ENCODE peak calls at places on chromosomes 7 and 10, in seven cellular contexts. One of them, this sample, is unnamed. For H3K36me3 and H3K4me1, the result is how much of the 10 kb centered on the place peaks cover.

GRCh38 chr10:113333313-113333712 is 219.5 kb upstream of the HABP2 start:
- DNase-seq in testis: no peak
- DNase-seq in right lobe of liver: no peak
- DNase-seq in gastrocnemius medialis: no peak
- DNase-seq in NT2/D1: no peak
- DNase-seq in tibial artery: no peak
- DNase-seq in PC-3: no peak
- DNase-seq in this sample: no peak

GRCh38 chr10:96850825-96851224 is 18.7 kb downstream of the LCOR start:
- DNase-seq in testis: no peak
- DNase-seq in right lobe of liver: no peak
- DNase-seq in gastrocnemius medialis: no peak
- DNase-seq in NT2/D1: no peak
- DNase-seq in tibial artery: no peak
- DNase-seq in PC-3: peak
- DNase-seq in this sample: no peak

GRCh38 chr7:98222533-98223195 is 11.4 kb downstream of the BHLHA15 start:
- DNase-seq in testis: no peak
- DNase-seq in right lobe of liver: no peak
- DNase-seq in gastrocnemius medialis: no peak
- DNase-seq in NT2/D1: no peak
- DNase-seq in tibial artery: no peak
- DNase-seq in PC-3: no peak
- DNase-seq in this sample: no peak

GRCh38 chr10:124560377-124560776 is 98.8 kb downstream of the LHPP start:
- DNase-seq in testis: peak
- DNase-seq in right lobe of liver: peak
- DNase-seq in gastrocnemius medialis: peak
- DNase-seq in NT2/D1: no peak
- DNase-seq in tibial artery: peak
- DNase-seq in PC-3: no peak
- DNase-seq in this sample: no peak

GRCh38 chr7:138924551-138925225 is 56.5 kb downstream of the KIAA1549 start:
- DNase-seq in testis: no peak
- DNase-seq in right lobe of liver: no peak
- DNase-seq in gastrocnemius medialis: no peak
- DNase-seq in NT2/D1: no peak
- DNase-seq in tibial artery: no peak
- DNase-seq in PC-3: no peak
- DNase-seq in this sample: peak

GRCh38 chr10:99709480-99710229 is 22.3 kb downstream of the COX15 start:
- DNase-seq in testis: no peak
- DNase-seq in right lobe of liver: no peak
- DNase-seq in gastrocnemius medialis: no peak
- DNase-seq in NT2/D1: no peak
- DNase-seq in tibial artery: no peak
- DNase-seq in PC-3: no peak
- DNase-seq in this sample: peak

GRCh38 chr10:113965077-113965476 is 78.6 kb upstream of the ADRB1 start:
- DNase-seq in testis: no peak
- DNase-seq in right lobe of liver: no peak
- DNase-seq in gastrocnemius medialis: no peak
- DNase-seq in NT2/D1: no peak
- DNase-seq in tibial artery: no peak
- DNase-seq in PC-3: no peak
- DNase-seq in this sample: no peak

GRCh38 chr7:114008696-114009095 is 89.9 kb upstream of the PPP1R3A start:
- DNase-seq in testis: no peak
- DNase-seq in right lobe of liver: no peak
- DNase-seq in gastrocnemius medialis: no peak
- DNase-seq in NT2/D1: no peak
- DNase-seq in tibial artery: no peak
- DNase-seq in PC-3: no peak
- DNase-seq in this sample: no peak

GRCh38 chr7:158268851-158269535 is 318.6 kb downstream of the PTPRN2 start:
- DNase-seq in testis: no peak
- DNase-seq in right lobe of liver: no peak
- DNase-seq in gastrocnemius medialis: no peak
- DNase-seq in NT2/D1: no peak
- DNase-seq in tibial artery: peak
- DNase-seq in PC-3: no peak
- DNase-seq in this sample: no peak

GRCh38 chr7:22124906-22125305 is 179.2 kb upstream of the CDCA7L start:
- DNase-seq in testis: no peak
- DNase-seq in right lobe of liver: no peak
- DNase-seq in gastrocnemius medialis: no peak
- DNase-seq in NT2/D1: no peak
- DNase-seq in tibial artery: no peak
- DNase-seq in PC-3: no peak
- DNase-seq in this sample: no peak

GRCh38 chr7:138663741-138664710 is 37.1 kb downstream of the SVOPL start:
- DNase-seq in testis: no peak
- DNase-seq in right lobe of liver: no peak
- DNase-seq in gastrocnemius medialis: no peak
- DNase-seq in NT2/D1: no peak
- DNase-seq in tibial artery: no peak
- DNase-seq in PC-3: peak
- DNase-seq in this sample: peak

GRCh38 chr10:91247360-91248111 is 27.1 kb downstream of the PCGF5 start:
- DNase-seq in testis: no peak
- DNase-seq in right lobe of liver: no peak
- DNase-seq in gastrocnemius medialis: no peak
- DNase-seq in NT2/D1: no peak
- DNase-seq in tibial artery: peak
- DNase-seq in PC-3: no peak
- DNase-seq in this sample: peak

GRCh38 chr7:32116436-32116835 is 46.2 kb upstream of the PDE1C start:
- DNase-seq in testis: no peak
- DNase-seq in right lobe of liver: no peak
- DNase-seq in gastrocnemius medialis: no peak
- DNase-seq in NT2/D1: no peak
- DNase-seq in tibial artery: no peak
- DNase-seq in PC-3: peak
- DNase-seq in this sample: no peak

GRCh38 chr7:100007887-100008286 is 7.5 kb upstream of the ZKSCAN1 start:
- DNase-seq in testis: no peak
- DNase-seq in right lobe of liver: peak
- DNase-seq in gastrocnemius medialis: no peak
- DNase-seq in NT2/D1: no peak
- DNase-seq in tibial artery: no peak
- DNase-seq in PC-3: no peak
- DNase-seq in this sample: peak

GRCh38 chr10:96257944-96258343 is 13.4 kb downstream of the BLNK start:
- DNase-seq in testis: no peak
- DNase-seq in right lobe of liver: no peak
- DNase-seq in gastrocnemius medialis: no peak
- DNase-seq in NT2/D1: no peak
- DNase-seq in tibial artery: peak
- DNase-seq in PC-3: no peak
- DNase-seq in this sample: no peak

GRCh38 chr10:124332426-124332825 is 86.3 kb downstream of the OAT start:
- DNase-seq in testis: no peak
- DNase-seq in right lobe of liver: no peak
- DNase-seq in gastrocnemius medialis: no peak
- DNase-seq in NT2/D1: no peak
- DNase-seq in tibial artery: no peak
- DNase-seq in PC-3: no peak
- DNase-seq in this sample: no peak

GRCh38 chr7:152173372-152174070 is 148.0 kb downstream of the GALNT11 start:
- DNase-seq in testis: no peak
- DNase-seq in right lobe of liver: no peak
- DNase-seq in gastrocnemius medialis: no peak
- DNase-seq in NT2/D1: no peak
- DNase-seq in tibial artery: no peak
- DNase-seq in PC-3: peak
- DNase-seq in this sample: no peak

GRCh38 chr10:11886851-11887250 is 63.7 kb downstream of the PROSER2 start:
- DNase-seq in testis: no peak
- DNase-seq in right lobe of liver: no peak
- DNase-seq in gastrocnemius medialis: no peak
- DNase-seq in NT2/D1: no peak
- DNase-seq in tibial artery: no peak
- DNase-seq in PC-3: peak
- DNase-seq in this sample: no peak

GRCh38 chr10:114538544-114538906 is 119.5 kb downstream of the ABLIM1 start:
- DNase-seq in testis: no peak
- DNase-seq in right lobe of liver: no peak
- DNase-seq in gastrocnemius medialis: no peak
- DNase-seq in NT2/D1: no peak
- DNase-seq in tibial artery: no peak
- DNase-seq in PC-3: no peak
- DNase-seq in this sample: peak

GRCh38 chr10:50607526-50607925 is 16.2 kb downstream of the SGMS1 start:
- DNase-seq in testis: no peak
- DNase-seq in right lobe of liver: no peak
- DNase-seq in gastrocnemius medialis: no peak
- DNase-seq in NT2/D1: no peak
- DNase-seq in tibial artery: no peak
- DNase-seq in PC-3: peak
- DNase-seq in this sample: no peak

GRCh38 chr10:101453318-101453717 is 99.4 kb downstream of the BTRC start:
- DNase-seq in testis: no peak
- DNase-seq in right lobe of liver: no peak
- DNase-seq in gastrocnemius medialis: no peak
- DNase-seq in NT2/D1: no peak
- DNase-seq in tibial artery: no peak
- DNase-seq in PC-3: no peak
- DNase-seq in this sample: no peak

GRCh38 chr7:46525876-46526275 is 604.8 kb upstream of the IGFBP3 start:
- DNase-seq in testis: no peak
- DNase-seq in right lobe of liver: peak
- DNase-seq in gastrocnemius medialis: no peak
- DNase-seq in NT2/D1: no peak
- DNase-seq in tibial artery: no peak
- DNase-seq in PC-3: peak
- DNase-seq in this sample: no peak

GRCh38 chr7:101066141-101066857 is 19.0 kb upstream of the TRIM56 start:
- DNase-seq in testis: peak
- DNase-seq in right lobe of liver: no peak
- DNase-seq in gastrocnemius medialis: no peak
- DNase-seq in NT2/D1: no peak
- DNase-seq in tibial artery: no peak
- DNase-seq in PC-3: no peak
- DNase-seq in this sample: peak

GRCh38 chr10:43390791-43391190 is 18.2 kb downstream of the HNRNPF start:
- DNase-seq in testis: peak
- DNase-seq in right lobe of liver: no peak
- DNase-seq in gastrocnemius medialis: no peak
- DNase-seq in NT2/D1: no peak
- DNase-seq in tibial artery: no peak
- DNase-seq in PC-3: peak
- DNase-seq in this sample: peak
- H3K36me3 ChIP-seq in testis: under half
- H3K36me3 ChIP-seq in right lobe of liver: under half
- H3K36me3 ChIP-seq in gastrocnemius medialis: half or more
- H3K36me3 ChIP-seq in NT2/D1: half or more
- H3K36me3 ChIP-seq in tibial artery: half or more
- H3K36me3 ChIP-seq in PC-3: half or more
- H3K36me3 ChIP-seq in this sample: under half

GRCh38 chr10:119314486-119314885 is 107.1 kb downstream of the GRK5 start:
- DNase-seq in testis: no peak
- DNase-seq in right lobe of liver: no peak
- DNase-seq in gastrocnemius medialis: no peak
- DNase-seq in NT2/D1: no peak
- DNase-seq in tibial artery: no peak
- DNase-seq in PC-3: no peak
- DNase-seq in this sample: no peak

GRCh38 chr10:119315128-119316001 is 108.0 kb downstream of the GRK5 start:
- DNase-seq in testis: no peak
- DNase-seq in right lobe of liver: no peak
- DNase-seq in gastrocnemius medialis: peak
- DNase-seq in NT2/D1: peak
- DNase-seq in tibial artery: peak
- DNase-seq in PC-3: peak
- DNase-seq in this sample: peak

GRCh38 chr10:119313645-119314044 is 106.3 kb downstream of the GRK5 start:
- DNase-seq in testis: no peak
- DNase-seq in right lobe of liver: no peak
- DNase-seq in gastrocnemius medialis: no peak
- DNase-seq in NT2/D1: no peak
- DNase-seq in tibial artery: no peak
- DNase-seq in PC-3: no peak
- DNase-seq in this sample: no peak

GRCh38 chr10:119313024-119313423 is 105.7 kb downstream of the GRK5 start:
- DNase-seq in testis: no peak
- DNase-seq in right lobe of liver: no peak
- DNase-seq in gastrocnemius medialis: no peak
- DNase-seq in NT2/D1: no peak
- DNase-seq in tibial artery: no peak
- DNase-seq in PC-3: no peak
- DNase-seq in this sample: no peak

DNA sequence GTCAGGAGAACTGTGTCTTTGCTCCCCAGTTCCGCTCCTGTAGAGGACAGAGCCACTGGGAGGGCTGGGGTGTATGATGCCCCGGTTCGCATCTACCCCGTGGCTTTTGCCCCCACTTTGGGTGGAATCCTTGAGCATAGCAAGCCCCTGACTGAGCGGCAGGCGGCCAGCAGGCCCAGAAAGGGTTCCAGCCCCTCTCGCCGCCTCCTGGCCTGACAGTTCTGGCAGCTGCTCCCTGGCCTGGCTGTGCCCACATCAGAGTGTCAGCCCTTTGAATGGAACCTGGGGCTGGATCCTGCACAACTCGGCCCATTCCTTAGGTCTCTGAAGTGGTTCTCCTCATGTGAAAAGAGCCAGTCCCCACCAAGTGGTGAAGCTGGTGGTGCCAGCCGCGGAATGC is 106.7 kb downstream of the GRK5 start:
- DNase-seq in testis: no peak
- DNase-seq in right lobe of liver: no peak
- DNase-seq in gastrocnemius medialis: no peak
- DNase-seq in NT2/D1: no peak
- DNase-seq in tibial artery: no peak
- DNase-seq in PC-3: no peak
- DNase-seq in this sample: no peak
- H3K4me1 ChIP-seq in testis: under half
- H3K4me1 ChIP-seq in right lobe of liver: under half
- H3K4me1 ChIP-seq in gastrocnemius medialis: under half
- H3K4me1 ChIP-seq in NT2/D1: under half
- H3K4me1 ChIP-seq in tibial artery: under half
- H3K4me1 ChIP-seq in PC-3: under half
- H3K4me1 ChIP-seq in this sample: under half

GRCh38 chr10:79262959-79263746 is 84.1 kb upstream of the PPIF start:
- DNase-seq in testis: no peak
- DNase-seq in right lobe of liver: no peak
- DNase-seq in gastrocnemius medialis: no peak
- DNase-seq in NT2/D1: no peak
- DNase-seq in tibial artery: no peak
- DNase-seq in PC-3: peak
- DNase-seq in this sample: no peak
- H3K36me3 ChIP-seq in testis: under half
- H3K36me3 ChIP-seq in right lobe of liver: under half
- H3K36me3 ChIP-seq in gastrocnemius medialis: under half
- H3K36me3 ChIP-seq in NT2/D1: half or more
- H3K36me3 ChIP-seq in tibial artery: under half
- H3K36me3 ChIP-seq in PC-3: under half
- H3K36me3 ChIP-seq in this sample: under half

DNA sequence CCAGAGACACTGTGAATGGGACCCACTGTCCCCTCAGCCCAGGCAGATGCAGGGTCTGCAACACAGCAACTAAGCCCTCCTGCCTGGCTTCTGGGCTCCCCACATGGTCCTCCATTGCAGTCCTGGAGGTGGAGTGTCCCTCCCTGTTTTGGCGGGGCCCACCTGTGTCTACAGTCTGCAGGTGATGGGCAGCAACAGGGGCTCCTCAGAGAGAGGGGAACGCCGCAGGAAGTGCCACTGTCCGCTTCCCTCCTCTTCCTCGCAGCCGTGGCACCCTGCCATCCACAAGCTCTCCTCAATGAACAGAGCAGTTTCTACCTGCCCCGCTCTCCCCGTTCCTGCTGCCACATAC is 9.3 kb downstream of the CAMK2G start:
- DNase-seq in testis: no peak
- DNase-seq in right lobe of liver: no peak
- DNase-seq in gastrocnemius medialis: no peak
- DNase-seq in NT2/D1: no peak
- DNase-seq in tibial artery: no peak
- DNase-seq in PC-3: no peak
- DNase-seq in this sample: no peak
- H3K4me1 ChIP-seq in testis: under half
- H3K4me1 ChIP-seq in right lobe of liver: under half
- H3K4me1 ChIP-seq in gastrocnemius medialis: half or more
- H3K4me1 ChIP-seq in NT2/D1: under half
- H3K4me1 ChIP-seq in tibial artery: half or more
- H3K4me1 ChIP-seq in PC-3: under half
- H3K4me1 ChIP-seq in this sample: under half

This sample was measured in neural progenitor cell.